ENCODE peak calls at places on chromosomes 4 and X, in four cellular contexts. One of them, this sample, is unnamed.

GRCh38 chr4:180767330-180767729 is 1475.9 kb upstream of the TENM3 start:
- DNase-seq in GM12878: no peak
- DNase-seq in K562: no peak
- DNase-seq in HepG2: no peak
- DNase-seq in this sample: no peak

GRCh38 chr4:98627883-98628282 is 30.5 kb downstream of the TSPAN5 start:
- DNase-seq in GM12878: no peak
- DNase-seq in K562: no peak
- DNase-seq in HepG2: no peak
- DNase-seq in this sample: no peak

GRCh38 chr4:147950840-147951239 is 219.0 kb downstream of the ARHGAP10 start:
- DNase-seq in GM12878: no peak
- DNase-seq in K562: peak; percentile 16
- DNase-seq in HepG2: no peak
- DNase-seq in this sample: no peak

GRCh38 chr4:34043131-34043530 is 2201.2 kb downstream of the ARAP2 start:
- DNase-seq in GM12878: no peak
- DNase-seq in K562: no peak
- DNase-seq in HepG2: no peak
- DNase-seq in this sample: no peak

GRCh38 chr4:10438924-10439323 is 18.3 kb downstream of the ZNF518B start:
- DNase-seq in GM12878: no peak
- DNase-seq in K562: no peak
- DNase-seq in HepG2: no peak
- DNase-seq in this sample: no peak

GRCh38 chr4:122218762-122219161 is 66.6 kb downstream of the BLTP1 start:
- DNase-seq in GM12878: no peak
- DNase-seq in K562: no peak
- DNase-seq in HepG2: peak; percentile 8
- DNase-seq in this sample: peak; percentile 25

GRCh38 chrX:103537871-103538387 is 18.6 kb upstream of the RAB40A start:
- DNase-seq in GM12878: no peak
- DNase-seq in K562: no peak
- DNase-seq in HepG2: no peak
- DNase-seq in this sample: no peak

GRCh38 chr4:38574559-38575333 is 89.3 kb upstream of the KLF3 start:
- DNase-seq in GM12878: no peak
- DNase-seq in K562: no peak
- DNase-seq in HepG2: no peak
- DNase-seq in this sample: no peak

GRCh38 chr4:108359936-108360681 is 191.4 kb upstream of the LEF1 start:
- DNase-seq in GM12878: no peak
- DNase-seq in K562: peak; percentile 87
- DNase-seq in HepG2: no peak
- DNase-seq in this sample: no peak

GRCh38 chrX:110125435-110125834 is 122.5 kb downstream of the TMEM164 start:
- DNase-seq in GM12878: no peak
- DNase-seq in K562: no peak
- DNase-seq in HepG2: peak; percentile 6
- DNase-seq in this sample: no peak

GRCh38 chr4:120568736-120569135 is 353.8 kb downstream of the PRDM5 start:
- DNase-seq in GM12878: no peak
- DNase-seq in K562: no peak
- DNase-seq in HepG2: no peak
- DNase-seq in this sample: no peak

GRCh38 chr4:46931981-46932380 is 22.9 kb upstream of the COX7B2 start:
- DNase-seq in GM12878: peak; percentile 2
- DNase-seq in K562: no peak
- DNase-seq in HepG2: peak; percentile 3
- DNase-seq in this sample: peak; percentile 15

GRCh38 chr4:82519072-82519471 is 42.7 kb downstream of the TMEM150C start:
- DNase-seq in GM12878: no peak
- DNase-seq in K562: no peak
- DNase-seq in HepG2: no peak
- DNase-seq in this sample: no peak

GRCh38 chrX:150680974-150681373 is 12.2 kb upstream of the MTMR1 start:
- DNase-seq in GM12878: no peak
- DNase-seq in K562: peak; percentile 33
- DNase-seq in HepG2: peak; percentile 7
- DNase-seq in this sample: peak; percentile 22

GRCh38 chrX:18793601-18794089 is 86.2 kb downstream of the PPEF1 start:
- DNase-seq in GM12878: no peak
- DNase-seq in K562: peak; percentile 52
- DNase-seq in HepG2: peak; percentile 1
- DNase-seq in this sample: peak; percentile 53

GRCh38 chrX:67692246-67692645 is 148.4 kb downstream of the AR start:
- DNase-seq in GM12878: no peak
- DNase-seq in K562: no peak
- DNase-seq in HepG2: no peak
- DNase-seq in this sample: no peak

GRCh38 chr4:187739771-187740170 is 255.8 kb upstream of the ZFP42 start:
- DNase-seq in GM12878: no peak
- DNase-seq in K562: no peak
- DNase-seq in HepG2: no peak
- DNase-seq in this sample: no peak

GRCh38 chrX:38987135-38987780 is 186.0 kb downstream of the MID1IP1 start:
- DNase-seq in GM12878: no peak
- DNase-seq in K562: no peak
- DNase-seq in HepG2: no peak
- DNase-seq in this sample: no peak

GRCh38 chr4:7183161-7183560 is 9.2 kb upstream of the SORCS2 start:
- DNase-seq in GM12878: no peak
- DNase-seq in K562: no peak
- DNase-seq in HepG2: no peak
- DNase-seq in this sample: no peak

GRCh38 chrX:115068896-115069295 is 51.5 kb upstream of the IL13RA2 start:
- DNase-seq in GM12878: no peak
- DNase-seq in K562: no peak
- DNase-seq in HepG2: no peak
- DNase-seq in this sample: no peak

GRCh38 chr4:80526697-80527096 is 191.2 kb downstream of the CFAP299 start:
- DNase-seq in GM12878: no peak
- DNase-seq in K562: no peak
- DNase-seq in HepG2: no peak
- DNase-seq in this sample: no peak

GRCh38 chr4:145492376-145492775 is 10.7 kb downstream of the SMAD1 start:
- DNase-seq in GM12878: no peak
- DNase-seq in K562: no peak
- DNase-seq in HepG2: no peak
- DNase-seq in this sample: no peak

GRCh38 chrX:69229436-69229835 is 64.2 kb upstream of the PJA1 start:
- DNase-seq in GM12878: no peak
- DNase-seq in K562: no peak
- DNase-seq in HepG2: no peak
- DNase-seq in this sample: no peak

GRCh38 chrX:127708155-127708554 is 344.0 kb downstream of the ACTRT1 start:
- DNase-seq in GM12878: no peak
- DNase-seq in K562: no peak
- DNase-seq in HepG2: no peak
- DNase-seq in this sample: no peak

GRCh38 chrX:40062525-40063193 is 35.1 kb downstream of the BCOR start:
- DNase-seq in GM12878: no peak
- DNase-seq in K562: no peak
- DNase-seq in HepG2: no peak
- DNase-seq in this sample: no peak

GRCh38 chr4:173426064-173426463 is 27.1 kb upstream of the SCRG1 start:
- DNase-seq in GM12878: no peak
- DNase-seq in K562: no peak
- DNase-seq in HepG2: no peak
- DNase-seq in this sample: no peak

GRCh38 chr4:3765271-3766206 is 646 bp upstream of the ADRA2C start:
- DNase-seq in GM12878: no peak
- DNase-seq in K562: peak; percentile 75
- DNase-seq in HepG2: peak; percentile 41
- DNase-seq in this sample: peak; percentile 78

GRCh38 chr4:104752337-104752736 is 257.6 kb upstream of the CXXC4 start:
- DNase-seq in GM12878: peak; percentile 48
- DNase-seq in K562: no peak
- DNase-seq in HepG2: no peak
- DNase-seq in this sample: no peak

GRCh38 chrX:71224969-71225368 is 1.9 kb downstream of the GJB1 start:
- DNase-seq in GM12878: no peak
- DNase-seq in K562: no peak
- DNase-seq in HepG2: peak; percentile 55
- DNase-seq in this sample: no peak

GRCh38 chr4:183722738-183723560 is 63.9 kb downstream of the TRAPPC11 start:
- DNase-seq in GM12878: peak; percentile 25
- DNase-seq in K562: no peak
- DNase-seq in HepG2: no peak
- DNase-seq in this sample: peak; percentile 19

GRCh38 chr4:56042225-56042624 is 93.5 kb downstream of the CEP135 start:
- DNase-seq in GM12878: no peak
- DNase-seq in K562: no peak
- DNase-seq in HepG2: no peak
- DNase-seq in this sample: no peak

GRCh38 chr4:22473268-22473667 is 42.6 kb downstream of the ADGRA3 start:
- DNase-seq in GM12878: no peak
- DNase-seq in K562: no peak
- DNase-seq in HepG2: no peak
- DNase-seq in this sample: no peak

DNA sequence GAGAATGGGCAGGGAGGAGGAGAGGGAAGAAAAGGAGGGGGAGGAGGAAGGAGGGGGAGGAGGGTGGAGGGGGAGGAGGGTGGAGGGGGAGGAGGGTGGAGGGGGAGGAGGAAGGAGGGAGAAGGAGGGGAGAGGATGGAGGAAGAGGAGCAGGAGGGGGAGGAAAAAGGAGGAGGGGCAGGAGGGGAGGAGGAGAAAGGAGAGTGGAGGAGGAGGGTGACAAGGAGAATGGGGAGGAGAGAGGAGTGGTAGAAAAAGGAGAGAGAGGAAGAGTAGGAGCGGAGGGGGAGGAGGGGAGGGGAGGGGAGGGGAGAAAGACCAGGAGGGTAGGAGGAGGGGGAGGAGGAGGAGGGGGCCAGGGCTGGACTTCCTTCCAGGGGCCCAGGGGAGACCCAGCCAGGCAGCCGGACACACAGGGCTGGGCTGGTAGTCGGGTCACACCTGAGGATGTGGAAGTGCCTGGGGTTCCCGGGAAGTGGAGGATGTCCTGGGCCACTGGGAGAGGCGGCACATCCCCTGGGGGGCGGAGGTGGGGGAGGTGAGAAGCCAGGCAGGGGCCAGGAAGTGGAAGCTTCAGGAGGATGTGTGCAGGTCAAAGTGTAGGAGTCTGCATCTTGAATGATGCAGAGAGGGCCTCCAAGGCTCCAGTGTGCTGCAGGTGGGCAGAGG is 18.7 kb downstream of the IL3RA start:
- DNase-seq in GM12878: no peak
- DNase-seq in K562: no peak
- DNase-seq in HepG2: no peak
- DNase-seq in this sample: no peak
- TF ChIP-seq FOXK2 in GM12878: no peak
- TF ChIP-seq FOXK2 in K562: no peak
- TF ChIP-seq FOXK2 in HepG2: no peak
- TF ChIP-seq FOXK2 in this sample: no peak

GRCh38 chrX:118025193-118025592 is 91.4 kb downstream of the KLHL13 start:
- DNase-seq in GM12878: no peak
- DNase-seq in K562: no peak
- DNase-seq in HepG2: no peak
- DNase-seq in this sample: no peak
- TF ChIP-seq FOXK2 in GM12878: no peak
- TF ChIP-seq FOXK2 in K562: no peak
- TF ChIP-seq FOXK2 in HepG2: no peak
- TF ChIP-seq FOXK2 in this sample: no peak

GRCh38 chrX:7062912-7063311 is 84.6 kb upstream of the STS start:
- DNase-seq in GM12878: no peak
- DNase-seq in K562: no peak
- DNase-seq in HepG2: no peak
- DNase-seq in this sample: no peak
- TF ChIP-seq FOXK2 in GM12878: no peak
- TF ChIP-seq FOXK2 in K562: no peak
- TF ChIP-seq FOXK2 in HepG2: no peak
- TF ChIP-seq FOXK2 in this sample: no peak

GRCh38 chrX:79330022-79330421 is 37.1 kb downstream of the ITM2A start:
- DNase-seq in GM12878: no peak
- DNase-seq in K562: no peak
- DNase-seq in HepG2: no peak
- DNase-seq in this sample: no peak

DNA sequence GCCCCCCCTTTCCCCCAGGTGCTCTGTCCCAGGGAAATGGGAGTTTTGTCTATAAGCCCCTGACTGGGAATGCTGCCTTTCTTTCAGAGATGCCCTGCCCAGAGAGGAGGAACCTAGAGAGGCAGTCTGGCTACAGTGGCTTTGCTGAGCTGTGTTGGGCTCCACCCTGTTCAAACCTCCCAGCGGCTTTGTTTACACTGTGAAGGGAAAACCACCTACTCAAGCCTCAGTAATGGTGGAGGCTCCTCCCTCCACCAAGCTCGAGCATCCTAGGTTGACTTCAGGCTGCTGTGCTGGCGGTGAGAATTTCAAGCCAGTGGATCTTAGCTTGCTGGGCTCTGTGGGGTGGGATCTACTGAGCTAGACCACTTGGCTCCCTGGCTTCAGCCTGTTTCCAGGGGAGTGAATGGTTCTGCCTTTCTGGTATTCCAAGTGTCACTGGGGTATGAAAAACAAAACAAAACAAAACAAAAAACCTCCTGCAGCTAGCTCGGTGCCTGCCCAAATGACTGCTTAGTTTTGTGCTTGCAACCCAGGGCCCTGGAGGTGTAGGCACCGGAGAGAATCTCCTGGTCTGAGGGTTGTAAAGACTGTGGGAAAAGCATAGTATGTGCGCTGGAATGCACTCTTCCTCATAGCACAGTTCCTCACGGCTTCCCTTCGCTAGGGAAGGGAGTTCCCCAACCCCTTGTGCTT is 41.7 kb downstream of the ITM2A start:
- DNase-seq in GM12878: no peak
- DNase-seq in K562: no peak
- DNase-seq in HepG2: no peak
- DNase-seq in this sample: no peak
- TF ChIP-seq FOXK2 in GM12878: no peak
- TF ChIP-seq FOXK2 in K562: no peak
- TF ChIP-seq FOXK2 in HepG2: no peak
- TF ChIP-seq FOXK2 in this sample: no peak

GRCh38 chr4:158667651-158668198 is 4.0 kb downstream of the C4orf46 start:
- DNase-seq in GM12878: no peak
- DNase-seq in K562: peak; percentile 45
- DNase-seq in HepG2: peak; percentile 49
- DNase-seq in this sample: peak; percentile 44
- TF ChIP-seq FOXK2 in GM12878: no peak
- TF ChIP-seq FOXK2 in K562: no peak
- TF ChIP-seq FOXK2 in HepG2: no peak
- TF ChIP-seq FOXK2 in this sample: no peak